ENCODE peak calls at places on chromosomes 12 and 14, in four cellular contexts. M is NCI-H2029 treated with DMSO at 0.1 percent for 48 hours, O is T47D, A is HTR-8/SVneo. G is an unnamed sample.
A peak's percentile ranks its signal among the peaks of the same experiment; 100 is the strongest.

GRCh38 chr12:70367268-70368141 is 1.4 kb downstream of the KCNMB4 start:
- DNase-seq in M (no peak), O (no peak), A (no peak), G (no peak)

GRCh38 chr14:104864267-104865068 is 600 bp upstream of the CEP170B start:
- DNase-seq in M (no peak), O (peak; percentile 86), A (no peak), G (no peak)

GRCh38 chr12:54358620-54358944 is 5.7 kb downstream of the GPR84 start:
- DNase-seq in M (no peak), O (no peak), A (no peak), G (no peak)

GRCh38 chr12:121241203-121241970 is 31.5 kb downstream of the P2RX4 start:
- DNase-seq in M (no peak), O (no peak), A (no peak), G (no peak)

GRCh38 chr12:7303230-7303629 is 642 bp upstream of the ACSM4 start:
- DNase-seq in M (no peak), O (no peak), A (no peak), G (no peak)

GRCh38 chr14:93984987-93985410 is 8.6 kb upstream of the ASB2 start:
- DNase-seq in M (no peak), O (peak; percentile 52), A (peak; percentile 63), G (peak; percentile 23)

GRCh38 chr12:94150483-94151225 is 2.3 kb downstream of the PLXNC1 start:
- DNase-seq in M (no peak), O (no peak), A (no peak), G (no peak)

GRCh38 chr14:61391119-61391518 is 69.7 kb downstream of the PRKCH start:
- DNase-seq in M (no peak), O (no peak), A (no peak), G (no peak)

GRCh38 chr14:52327374-52328226 is 13.5 kb downstream of the PTGER2 start:
- DNase-seq in M (peak; percentile 28), O (no peak), A (no peak), G (no peak)

GRCh38 chr14:55077691-55078151 is 26.3 kb downstream of the MAPK1IP1L start:
- DNase-seq in M (no peak), O (no peak), A (no peak), G (peak; percentile 92)

GRCh38 chr14:23094666-23095195 is at the start of gene ACIN1:
- DNase-seq in M (no peak), O (peak; percentile 26), A (no peak), G (peak; percentile 70)

GRCh38 chr14:83779266-83779665 is 1750.7 kb upstream of the FLRT2 start:
- DNase-seq in M (no peak), O (no peak), A (peak; percentile 59), G (no peak)

GRCh38 chr14:99360774-99361595 is 89.0 kb upstream of the BCL11B start:
- DNase-seq in M (no peak), O (no peak), A (no peak), G (no peak)

GRCh38 chr12:49543221-49543913 is 4.5 kb downstream of the KCNH3 start:
- DNase-seq in M (no peak), O (no peak), A (no peak), G (no peak)

GRCh38 chr12:87870061-87870460 is 159.1 kb downstream of the C12orf50 start:
- DNase-seq in M (no peak), O (no peak), A (no peak), G (no peak)

GRCh38 chr12:52401526-52401925 is 4.6 kb downstream of the KRT82 start:
- DNase-seq in M (no peak), O (no peak), A (no peak), G (no peak)

GRCh38 chr14:22276913-22277816 is 311.9 kb downstream of the DAD1 start:
- DNase-seq in M (no peak), O (no peak), A (no peak), G (peak; percentile 26)

GRCh38 chr12:24894869-24895268 is 54.0 kb downstream of the BCAT1 start:
- DNase-seq in M (no peak), O (no peak), A (no peak), G (no peak)

GRCh38 chr12:111685322-111685810 is 390 bp downstream of the BRAP start:
- DNase-seq in M (no peak), O (no peak), A (peak; percentile 28), G (no peak)